ENCODE peak calls at places on chromosome 21, in eight cellular contexts. One of them, this sample, is unnamed.

GRCh38 chr21:33327792-33328433 is 3.1 kb downstream of the IFNAR1 start:
- DNase-seq in neural progenitor cell: no peak
- DNase-seq in left lung: no peak
- DNase-seq in left ventricle myocardium inferior: no peak
- DNase-seq in A549: no peak
- DNase-seq in GM23248: no peak
- DNase-seq in lower lobe of right lung: no peak
- DNase-seq in CD8-positive, alpha-beta memory T cell: no peak
- DNase-seq in this sample: no peak

GRCh38 chr21:33403128-33403785 is at the start of gene IFNGR2:
- DNase-seq in left lung: peak; percentile 58
- DNase-seq in lower lobe of right lung: peak; percentile 68
- DNase-seq in GM23248: peak; percentile 58
- DNase-seq in neural progenitor cell: peak; percentile 77
- DNase-seq in A549: no peak
- DNase-seq in CD8-positive, alpha-beta memory T cell: peak; percentile 35
- DNase-seq in left ventricle myocardium inferior: peak; percentile 50
- DNase-seq in this sample: peak; percentile 34

GRCh38 chr21:33968082-33968997 is 52.7 kb upstream of the ATP5PO start:
- DNase-seq in CD8-positive, alpha-beta memory T cell: no peak
- DNase-seq in left lung: no peak
- DNase-seq in neural progenitor cell: peak; percentile 34
- DNase-seq in A549: peak; percentile 38
- DNase-seq in left ventricle myocardium inferior: no peak
- DNase-seq in GM23248: peak; percentile 85
- DNase-seq in lower lobe of right lung: no peak
- DNase-seq in this sample: no peak

GRCh38 chr21:21010228-21010627 is 12.0 kb downstream of the NCAM2 start:
- DNase-seq in A549: no peak
- DNase-seq in left lung: no peak
- DNase-seq in CD8-positive, alpha-beta memory T cell: no peak
- DNase-seq in neural progenitor cell: no peak
- DNase-seq in lower lobe of right lung: no peak
- DNase-seq in left ventricle myocardium inferior: no peak
- DNase-seq in GM23248: no peak
- DNase-seq in this sample: no peak

GRCh38 chr21:45442276-45442675 is 37.3 kb downstream of the COL18A1 start:
- DNase-seq in left lung: no peak
- DNase-seq in neural progenitor cell: no peak
- DNase-seq in lower lobe of right lung: no peak
- DNase-seq in GM23248: no peak
- DNase-seq in A549: no peak
- DNase-seq in CD8-positive, alpha-beta memory T cell: no peak
- DNase-seq in left ventricle myocardium inferior: no peak
- DNase-seq in this sample: no peak

GRCh38 chr21:33286600-33287456 is 20.7 kb downstream of the IL10RB start:
- DNase-seq in left ventricle myocardium inferior: peak; percentile 39
- DNase-seq in A549: peak; percentile 84
- DNase-seq in left lung: no peak
- DNase-seq in neural progenitor cell: no peak
- DNase-seq in lower lobe of right lung: no peak
- DNase-seq in CD8-positive, alpha-beta memory T cell: no peak
- DNase-seq in GM23248: peak; percentile 57
- DNase-seq in this sample: no peak

GRCh38 chr21:46117586-46118304 is 19.8 kb downstream of the COL6A2 start:
- DNase-seq in CD8-positive, alpha-beta memory T cell: no peak
- DNase-seq in left ventricle myocardium inferior: peak; percentile 9
- DNase-seq in neural progenitor cell: no peak
- DNase-seq in lower lobe of right lung: peak; percentile 44
- DNase-seq in A549: no peak
- DNase-seq in left lung: peak; percentile 24
- DNase-seq in GM23248: no peak
- DNase-seq in this sample: peak; percentile 4

GRCh38 chr21:43211085-43212071 is 42.6 kb downstream of the CRYAA start:
- DNase-seq in lower lobe of right lung: peak; percentile 82
- DNase-seq in A549: no peak
- DNase-seq in left lung: peak; percentile 66
- DNase-seq in GM23248: peak; percentile 20
- DNase-seq in left ventricle myocardium inferior: peak; percentile 53
- DNase-seq in neural progenitor cell: peak; percentile 60
- DNase-seq in CD8-positive, alpha-beta memory T cell: no peak
- DNase-seq in this sample: no peak

GRCh38 chr21:15617968-15618367 is 111.8 kb upstream of the USP25 start:
- DNase-seq in A549: peak; percentile 47
- DNase-seq in CD8-positive, alpha-beta memory T cell: no peak
- DNase-seq in left ventricle myocardium inferior: no peak
- DNase-seq in GM23248: peak; percentile 57
- DNase-seq in neural progenitor cell: peak; percentile 44
- DNase-seq in left lung: no peak
- DNase-seq in lower lobe of right lung: no peak
- DNase-seq in this sample: no peak

GRCh38 chr21:43932005-43932404 is 67.0 kb downstream of the AGPAT3 start:
- DNase-seq in lower lobe of right lung: no peak
- DNase-seq in left lung: no peak
- DNase-seq in GM23248: no peak
- DNase-seq in left ventricle myocardium inferior: no peak
- DNase-seq in A549: no peak
- DNase-seq in neural progenitor cell: no peak
- DNase-seq in CD8-positive, alpha-beta memory T cell: no peak
- DNase-seq in this sample: no peak

GRCh38 chr21:45463871-45464270 is 58.9 kb downstream of the COL18A1 start:
- DNase-seq in left lung: no peak
- DNase-seq in lower lobe of right lung: no peak
- DNase-seq in CD8-positive, alpha-beta memory T cell: no peak
- DNase-seq in A549: no peak
- DNase-seq in left ventricle myocardium inferior: peak; percentile 12
- DNase-seq in GM23248: no peak
- DNase-seq in neural progenitor cell: no peak
- DNase-seq in this sample: no peak

GRCh38 chr21:41171210-41171609 is 3.2 kb downstream of the BACE2 start:
- DNase-seq in GM23248: no peak
- DNase-seq in neural progenitor cell: no peak
- DNase-seq in lower lobe of right lung: peak; percentile 67
- DNase-seq in left lung: peak; percentile 54
- DNase-seq in CD8-positive, alpha-beta memory T cell: no peak
- DNase-seq in A549: no peak
- DNase-seq in left ventricle myocardium inferior: peak; percentile 25
- DNase-seq in this sample: no peak

GRCh38 chr21:45406801-45407628 is 2.0 kb downstream of the COL18A1 start:
- DNase-seq in A549: peak; percentile 34
- DNase-seq in lower lobe of right lung: peak; percentile 43
- DNase-seq in left lung: no peak
- DNase-seq in neural progenitor cell: peak; percentile 77
- DNase-seq in left ventricle myocardium inferior: peak; percentile 14
- DNase-seq in GM23248: peak; percentile 10
- DNase-seq in CD8-positive, alpha-beta memory T cell: no peak
- DNase-seq in this sample: no peak

GRCh38 chr21:43921979-43922945 is 57.2 kb downstream of the AGPAT3 start:
- DNase-seq in left ventricle myocardium inferior: peak; percentile 12
- DNase-seq in CD8-positive, alpha-beta memory T cell: no peak
- DNase-seq in neural progenitor cell: no peak
- DNase-seq in left lung: no peak
- DNase-seq in lower lobe of right lung: no peak
- DNase-seq in GM23248: no peak
- DNase-seq in A549: no peak
- DNase-seq in this sample: no peak

GRCh38 chr21:15289896-15290841 is 225.4 kb upstream of the NRIP1 start:
- DNase-seq in neural progenitor cell: peak; percentile 87
- DNase-seq in GM23248: peak; percentile 8
- DNase-seq in left lung: peak; percentile 44
- DNase-seq in CD8-positive, alpha-beta memory T cell: no peak
- DNase-seq in left ventricle myocardium inferior: peak; percentile 16
- DNase-seq in A549: no peak
- DNase-seq in lower lobe of right lung: peak; percentile 51
- DNase-seq in this sample: no peak

GRCh38 chr21:20996421-20997307 is 1.5 kb upstream of the NCAM2 start:
- DNase-seq in GM23248: no peak
- DNase-seq in left ventricle myocardium inferior: no peak
- DNase-seq in left lung: peak; percentile 37
- DNase-seq in lower lobe of right lung: no peak
- DNase-seq in A549: no peak
- DNase-seq in CD8-positive, alpha-beta memory T cell: no peak
- DNase-seq in neural progenitor cell: peak; percentile 35
- DNase-seq in this sample: no peak

GRCh38 chr21:45494851-45495680 is 47.2 kb downstream of the SLC19A1 start:
- DNase-seq in neural progenitor cell: no peak
- DNase-seq in A549: no peak
- DNase-seq in left ventricle myocardium inferior: no peak
- DNase-seq in lower lobe of right lung: no peak
- DNase-seq in GM23248: no peak
- DNase-seq in CD8-positive, alpha-beta memory T cell: no peak
- DNase-seq in left lung: no peak
- DNase-seq in this sample: no peak

GRCh38 chr21:43938751-43939442 is 73.2 kb upstream of the TRAPPC10 start:
- DNase-seq in neural progenitor cell: peak; percentile 93
- DNase-seq in CD8-positive, alpha-beta memory T cell: peak; percentile 81
- DNase-seq in A549: peak; percentile 68
- DNase-seq in lower lobe of right lung: peak; percentile 89
- DNase-seq in left ventricle myocardium inferior: peak; percentile 84
- DNase-seq in left lung: peak; percentile 79
- DNase-seq in GM23248: peak; percentile 87
- DNase-seq in this sample: peak; percentile 79

GRCh38 chr21:7933923-7934322 is 2587.5 kb upstream of the TPTE start:
- DNase-seq in lower lobe of right lung: no peak
- DNase-seq in A549: no peak
- DNase-seq in GM23248: no peak
- DNase-seq in CD8-positive, alpha-beta memory T cell: no peak
- DNase-seq in neural progenitor cell: no peak
- DNase-seq in left lung: no peak
- DNase-seq in left ventricle myocardium inferior: no peak
- DNase-seq in this sample: no peak
- H3K9me3 ChIP-seq in lower lobe of right lung: peaks cover 93% of the 10 kb centered on the region
- H3K9me3 ChIP-seq in A549: peaks cover 17% of the 10 kb centered on the region
- H3K9me3 ChIP-seq in GM23248: peaks cover 25% of the 10 kb centered on the region
- H3K9me3 ChIP-seq in CD8-positive, alpha-beta memory T cell: peaks cover 66% of the 10 kb centered on the region
- H3K9me3 ChIP-seq in neural progenitor cell: peaks cover 52% of the 10 kb centered on the region
- H3K9me3 ChIP-seq in left lung: peaks cover 12% of the 10 kb centered on the region
- H3K9me3 ChIP-seq in left ventricle myocardium inferior: no peaks in the 10 kb centered on the region
- H3K9me3 ChIP-seq in this sample: peaks cover 58% of the 10 kb centered on the region

DNA sequence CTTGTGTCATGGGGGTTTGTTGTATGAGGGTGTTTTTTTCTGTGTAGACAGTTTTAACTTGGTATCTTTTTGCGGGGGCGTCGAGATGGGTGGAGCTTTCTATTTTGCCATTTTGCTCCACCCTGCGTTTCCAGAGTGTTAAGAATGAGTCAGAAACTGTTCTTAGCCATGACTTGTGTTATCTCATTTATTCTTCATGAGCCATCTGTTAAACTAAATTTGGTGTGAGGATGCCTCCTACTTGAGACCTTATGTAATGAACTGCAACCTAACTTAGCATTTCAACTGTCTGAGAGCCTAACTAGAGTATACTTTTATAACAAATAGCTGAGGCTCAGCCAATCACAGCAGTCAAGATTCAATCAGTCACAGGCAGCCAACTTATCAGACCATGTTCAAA is 1873.5 kb downstream of the NCAM2 start:
- DNase-seq in left ventricle myocardium inferior: no peak
- DNase-seq in neural progenitor cell: no peak
- DNase-seq in left lung: no peak
- DNase-seq in CD8-positive, alpha-beta memory T cell: no peak
- DNase-seq in GM23248: no peak
- DNase-seq in lower lobe of right lung: no peak
- DNase-seq in A549: no peak
- DNase-seq in this sample: no peak
- H3K9me3 ChIP-seq in left ventricle myocardium inferior: no peaks in the 10 kb centered on the region
- H3K9me3 ChIP-seq in neural progenitor cell: no peaks in the 10 kb centered on the region
- H3K9me3 ChIP-seq in left lung: no peaks in the 10 kb centered on the region
- H3K9me3 ChIP-seq in CD8-positive, alpha-beta memory T cell: no peaks in the 10 kb centered on the region
- H3K9me3 ChIP-seq in GM23248: no peaks in the 10 kb centered on the region
- H3K9me3 ChIP-seq in lower lobe of right lung: no peaks in the 10 kb centered on the region
- H3K9me3 ChIP-seq in A549: no peaks in the 10 kb centered on the region
- H3K9me3 ChIP-seq in this sample: no peaks in the 10 kb centered on the region

GRCh38 chr21:28473530-28474225 is 519.0 kb downstream of the LTN1 start:
- DNase-seq in left lung: no peak
- DNase-seq in neural progenitor cell: no peak
- DNase-seq in lower lobe of right lung: no peak
- DNase-seq in GM23248: peak; percentile 45
- DNase-seq in A549: no peak
- DNase-seq in CD8-positive, alpha-beta memory T cell: no peak
- DNase-seq in left ventricle myocardium inferior: no peak
- DNase-seq in this sample: no peak
- H3K9me3 ChIP-seq in left lung: no peaks in the 10 kb centered on the region
- H3K9me3 ChIP-seq in neural progenitor cell: no peaks in the 10 kb centered on the region
- H3K9me3 ChIP-seq in lower lobe of right lung: no peaks in the 10 kb centered on the region
- H3K9me3 ChIP-seq in GM23248: no peaks in the 10 kb centered on the region
- H3K9me3 ChIP-seq in A549: no peaks in the 10 kb centered on the region
- H3K9me3 ChIP-seq in CD8-positive, alpha-beta memory T cell: no peaks in the 10 kb centered on the region
- H3K9me3 ChIP-seq in left ventricle myocardium inferior: no peaks in the 10 kb centered on the region
- H3K9me3 ChIP-seq in this sample: no peaks in the 10 kb centered on the region

GRCh38 chr21:27812279-27812678 is 845.4 kb upstream of the ADAMTS5 start:
- DNase-seq in left ventricle myocardium inferior: no peak
- DNase-seq in lower lobe of right lung: no peak
- DNase-seq in neural progenitor cell: no peak
- DNase-seq in GM23248: peak; percentile 4
- DNase-seq in A549: no peak
- DNase-seq in CD8-positive, alpha-beta memory T cell: no peak
- DNase-seq in left lung: no peak
- DNase-seq in this sample: no peak

GRCh38 chr21:27817902-27818623 is 851.2 kb upstream of the ADAMTS5 start:
- DNase-seq in CD8-positive, alpha-beta memory T cell: no peak
- DNase-seq in GM23248: no peak
- DNase-seq in lower lobe of right lung: no peak
- DNase-seq in A549: no peak
- DNase-seq in neural progenitor cell: no peak
- DNase-seq in left ventricle myocardium inferior: no peak
- DNase-seq in left lung: no peak
- DNase-seq in this sample: no peak

GRCh38 chr21:27814226-27814625 is 847.3 kb upstream of the ADAMTS5 start:
- DNase-seq in GM23248: no peak
- DNase-seq in neural progenitor cell: no peak
- DNase-seq in CD8-positive, alpha-beta memory T cell: no peak
- DNase-seq in lower lobe of right lung: no peak
- DNase-seq in A549: no peak
- DNase-seq in left lung: no peak
- DNase-seq in left ventricle myocardium inferior: no peak
- DNase-seq in this sample: no peak

GRCh38 chr21:27817061-27817460 is 850.2 kb upstream of the ADAMTS5 start:
- DNase-seq in GM23248: no peak
- DNase-seq in CD8-positive, alpha-beta memory T cell: no peak
- DNase-seq in lower lobe of right lung: no peak
- DNase-seq in left ventricle myocardium inferior: no peak
- DNase-seq in neural progenitor cell: no peak
- DNase-seq in A549: no peak
- DNase-seq in left lung: no peak
- DNase-seq in this sample: no peak

GRCh38 chr21:27813750-27814149 is 846.9 kb upstream of the ADAMTS5 start:
- DNase-seq in CD8-positive, alpha-beta memory T cell: no peak
- DNase-seq in neural progenitor cell: peak; percentile 2
- DNase-seq in left lung: no peak
- DNase-seq in A549: no peak
- DNase-seq in GM23248: no peak
- DNase-seq in lower lobe of right lung: no peak
- DNase-seq in left ventricle myocardium inferior: peak; percentile 14
- DNase-seq in this sample: no peak
- H3K9me3 ChIP-seq in CD8-positive, alpha-beta memory T cell: no peaks in the 10 kb centered on the region
- H3K9me3 ChIP-seq in neural progenitor cell: no peaks in the 10 kb centered on the region
- H3K9me3 ChIP-seq in left lung: no peaks in the 10 kb centered on the region
- H3K9me3 ChIP-seq in A549: no peaks in the 10 kb centered on the region
- H3K9me3 ChIP-seq in GM23248: no peaks in the 10 kb centered on the region
- H3K9me3 ChIP-seq in lower lobe of right lung: no peaks in the 10 kb centered on the region
- H3K9me3 ChIP-seq in left ventricle myocardium inferior: no peaks in the 10 kb centered on the region
- H3K9me3 ChIP-seq in this sample: no peaks in the 10 kb centered on the region

This sample was measured in T-helper 17 cell.